ENCODE peak calls at places on chromosomes 4 and X, in seven cellular contexts. F is upper lobe of right lung; H is T-cell; D is effector memory CD8-positive, alpha-beta T cell; L is naive thymus-derived CD8-positive, alpha-beta T cell; B is activated CD8-positive, alpha-beta T cell treated with anti-CD3 and anti-CD28 coated beads for 36 hours; C is right cardiac atrium. Y is an unnamed sample.

GRCh38 chr4:110224812-110225211 is 26.4 kb upstream of the ELOVL6 start:
- ATAC-seq in F (no peak), H (no peak), D (no peak), L (no peak), B (no peak), C (no peak), Y (no peak)

GRCh38 chr4:108466936-108467902 is 153.2 kb upstream of the RPL34 start:
- ATAC-seq in F (no peak), H (peak; percentile 89), D (peak; percentile 50), L (peak; percentile 85), B (peak; percentile 94), C (no peak), Y (no peak)

GRCh38 chr4:134328741-134329140 is 127.2 kb upstream of the PABPC4L start:
- ATAC-seq in F (no peak), H (no peak), D (no peak), L (no peak), B (no peak), C (no peak), Y (no peak)

GRCh38 chrX:915427-916234 is 285.0 kb downstream of the SHOX start:
- ATAC-seq in F (peak; percentile 27), H (peak; percentile 46), D (peak; percentile 29), L (no peak), B (peak; percentile 81), C (no peak), Y (no peak)

GRCh38 chr4:121272526-121272925 is 108.3 kb downstream of the QRFPR start:
- ATAC-seq in F (no peak), H (no peak), D (peak; percentile 27), L (no peak), B (peak; percentile 79), C (no peak), Y (no peak)

GRCh38 chrX:112653017-112653416 is 26.7 kb downstream of the LHFPL1 start:
- ATAC-seq in F (no peak), H (no peak), D (no peak), L (no peak), B (no peak), C (no peak), Y (no peak)

GRCh38 chrX:155774387-155774786 is 106.8 kb upstream of the VAMP7 start:
- ATAC-seq in F (peak; percentile 9), H (no peak), D (no peak), L (no peak), B (no peak), C (no peak), Y (no peak)

GRCh38 chr4:148632476-148632875 is 190.3 kb upstream of the NR3C2 start:
- ATAC-seq in F (no peak), H (no peak), D (no peak), L (no peak), B (no peak), C (no peak), Y (no peak)

GRCh38 chrX:95754411-95754810 is 930.2 kb upstream of the DIAPH2 start:
- ATAC-seq in F (no peak), H (no peak), D (no peak), L (no peak), B (no peak), C (no peak), Y (no peak)

GRCh38 chr4:40990202-40990898 is 224.0 kb downstream of the APBB2 start:
- ATAC-seq in F (no peak), H (no peak), D (no peak), L (no peak), B (no peak), C (no peak), Y (no peak)

GRCh38 chr4:68336530-68336929 is 13.4 kb downstream of the YTHDC1 start:
- ATAC-seq in F (no peak), H (no peak), D (no peak), L (no peak), B (no peak), C (no peak), Y (no peak)

GRCh38 chrX:53266914-53267313 is 14.5 kb downstream of the IQSEC2 start:
- ATAC-seq in F (peak; percentile 68), H (no peak), D (no peak), L (no peak), B (no peak), C (peak; percentile 31), Y (no peak)

GRCh38 chr4:185774076-185774731 is 37.8 kb downstream of the SORBS2 start:
- ATAC-seq in F (peak; percentile 34), H (no peak), D (no peak), L (no peak), B (no peak), C (peak; percentile 44), Y (no peak)

GRCh38 chr4:139564502-139564901 is 8.5 kb upstream of the SETD7 start:
- ATAC-seq in F (no peak), H (no peak), D (no peak), L (no peak), B (peak; percentile 24), C (no peak), Y (no peak)

GRCh38 chrX:47574096-47574553 is 8.1 kb upstream of the TIMP1 start:
- ATAC-seq in F (peak; percentile 8), H (peak; percentile 24), D (peak; percentile 30), L (peak; percentile 55), B (peak; percentile 35), C (peak; percentile 52), Y (peak; percentile 33)

GRCh38 chr4:48331577-48332340 is 9.6 kb upstream of the SLAIN2 start:
- ATAC-seq in F (peak; percentile 70), H (no peak), D (no peak), L (no peak), B (no peak), C (peak; percentile 48), Y (peak; percentile 55)

GRCh38 chr4:1512738-1513660 is 106.8 kb upstream of the NKX1-1 start:
- ATAC-seq in F (peak; percentile 87), H (peak; percentile 75), D (peak; percentile 78), L (peak; percentile 96), B (peak; percentile 66), C (peak; percentile 59), Y (peak; percentile 53)

GRCh38 chrX:101958139-101958538 is 26.3 kb upstream of the ZMAT1 start:
- ATAC-seq in F (no peak), H (no peak), D (no peak), L (no peak), B (no peak), C (no peak), Y (no peak)

GRCh38 chrX:45830343-45830742 is 629.7 kb upstream of the DIPK2B start:
- ATAC-seq in F (no peak), H (no peak), D (no peak), L (no peak), B (peak; percentile 42), C (no peak), Y (no peak)

GRCh38 chr4:4281787-4282186 is 8.2 kb downstream of the LYAR start:
- ATAC-seq in F (no peak), H (no peak), D (peak; percentile 14), L (no peak), B (no peak), C (no peak), Y (no peak)

GRCh38 chrX:22060451-22060940 is 28.4 kb downstream of the PHEX start:
- ATAC-seq in F (no peak), H (no peak), D (no peak), L (no peak), B (peak; percentile 74), C (no peak), Y (no peak)

GRCh38 chr4:53592128-53592527 is 842 bp upstream of the LNX1 start:
- ATAC-seq in F (no peak), H (no peak), D (no peak), L (no peak), B (no peak), C (no peak), Y (no peak)

GRCh38 chr4:6761540-6762243 is 20.8 kb upstream of the KIAA0232 start:
- ATAC-seq in F (no peak), H (peak; percentile 59), D (no peak), L (peak; percentile 92), B (peak; percentile 59), C (no peak), Y (no peak)

GRCh38 chrX:10484683-10485247 is 135.6 kb downstream of the MID1 start:
- ATAC-seq in F (no peak), H (no peak), D (no peak), L (no peak), B (no peak), C (no peak), Y (no peak)

GRCh38 chr4:73979407-73979806 is 2.4 kb downstream of the PF4 start:
- ATAC-seq in F (no peak), H (no peak), D (no peak), L (no peak), B (no peak), C (no peak), Y (no peak)

GRCh38 chr4:104449537-104449936 is 45.2 kb downstream of the CXXC4 start:
- ATAC-seq in F (no peak), H (no peak), D (no peak), L (no peak), B (no peak), C (no peak), Y (no peak)

GRCh38 chrX:64977830-64978229 is 1.6 kb upstream of the ZC4H2 start:
- ATAC-seq in F (no peak), H (no peak), D (no peak), L (no peak), B (no peak), C (no peak), Y (no peak)

GRCh38 chrX:37812110-37812509 is 32.3 kb downstream of the CYBB start:
- ATAC-seq in F (peak; percentile 34), H (no peak), D (no peak), L (no peak), B (no peak), C (no peak), Y (no peak)

GRCh38 chr4:25021206-25021605 is 9.5 kb downstream of the LGI2 start:
- ATAC-seq in F (no peak), H (no peak), D (no peak), L (no peak), B (no peak), C (no peak), Y (no peak)

GRCh38 chrX:150456941-150457340 is 93.8 kb downstream of the MAMLD1 start:
- ATAC-seq in F (no peak), H (no peak), D (no peak), L (no peak), B (no peak), C (no peak), Y (no peak)

GRCh38 chr4:71383984-71384383 is 45.2 kb downstream of the SLC4A4 start:
- ATAC-seq in F (no peak), H (no peak), D (no peak), L (no peak), B (no peak), C (no peak), Y (no peak)

Y was measured in gastroesophageal sphincter.